ENCODE peak calls at places on chromosomes 16 and 17, in four cellular contexts. B is spleen, U is stomach, Q is GM12891. D is an unnamed sample.

GRCh38 chr17:29133146-29133713 is 47.0 kb downstream of the MYO18A start:
- DNase-seq in Q (no peak), U (no peak), B (no peak), D (peak)

GRCh38 chr17:51217946-51218345 is 41.9 kb downstream of the MBTD1 start:
- DNase-seq in B (no peak), Q (no peak), U (no peak), D (no peak)

GRCh38 chr16:87201052-87201451 is 116.1 kb downstream of the C16orf95 start:
- DNase-seq in B (no peak), Q (no peak), U (no peak), D (no peak)

GRCh38 chr17:35630530-35631148 is 43.5 kb downstream of the AP2B1 start:
- DNase-seq in U (no peak), B (no peak), Q (no peak), D (no peak)

GRCh38 chr17:79262624-79263023 is 188.0 kb downstream of the ENGASE start:
- DNase-seq in U (no peak), B (no peak), Q (no peak), D (no peak)

GRCh38 chr17:978110-979093 is 1.2 kb downstream of the NXN start:
- DNase-seq in Q (no peak), B (peak), U (peak), D (no peak)

GRCh38 chr17:17812211-17813054 is 24.4 kb downstream of the SREBF1 start:
- DNase-seq in Q (peak), B (peak), U (peak), D (peak)

GRCh38 chr17:7677388-7678067 is 9.8 kb downstream of the TP53 start:
- DNase-seq in U (no peak), Q (no peak), B (no peak), D (no peak)

GRCh38 chr17:77741109-77741508 is 217.4 kb upstream of the TNRC6C start:
- DNase-seq in U (no peak), B (peak), Q (no peak), D (peak)

GRCh38 chr16:77993111-77993571 is 29.2 kb upstream of the CLEC3A start:
- DNase-seq in Q (no peak), U (no peak), B (no peak), D (no peak)

GRCh38 chr17:7673239-7673638 is 14.1 kb downstream of the TP53 start:
- DNase-seq in Q (no peak), B (no peak), U (peak), D (peak)

GRCh38 chr17:491086-492014 is 138.7 kb upstream of the RPH3AL start:
- DNase-seq in Q (peak), B (peak), U (peak), D (peak)

GRCh38 chr17:3845754-3846738 is at the start of gene NCBP3:
- DNase-seq in U (peak), Q (peak), B (peak), D (peak)

GRCh38 chr17:49388290-49388640 is 26.2 kb upstream of the ZNF652 start:
- DNase-seq in U (no peak), B (no peak), Q (no peak), D (no peak)

GRCh38 chr17:49741009-49741691 is 22.8 kb downstream of the FAM117A start:
- DNase-seq in Q (no peak), U (no peak), B (no peak), D (no peak)

GRCh38 chr17:7629939-7630571 is at the start of gene SHBG:
- DNase-seq in U (no peak), Q (no peak), B (no peak), D (no peak)

GRCh38 chr17:72515291-72516065 is 394.7 kb downstream of the SOX9 start:
- DNase-seq in U (peak), B (no peak), Q (no peak), D (no peak)

GRCh38 chr17:45325810-45326209 is 9.0 kb upstream of the MAP3K14 start:
- DNase-seq in Q (no peak), U (no peak), B (peak), D (no peak)

GRCh38 chr17:44400226-44400847 is 10.9 kb upstream of the ITGA2B start:
- DNase-seq in B (no peak), Q (no peak), U (no peak), D (peak)

GRCh38 chr17:71269201-71269600 is 851.6 kb upstream of the SOX9 start:
- DNase-seq in B (no peak), U (no peak), Q (no peak), D (no peak)

GRCh38 chr17:17535957-17536356 is 39.8 kb upstream of the RASD1 start:
- DNase-seq in Q (no peak), B (no peak), U (peak), D (no peak)

GRCh38 chr16:65125871-65126270 is 4.0 kb upstream of the CDH11 start:
- DNase-seq in U (no peak), B (no peak), Q (no peak), D (no peak)

GRCh38 chr16:12287796-12288536 is 311.4 kb downstream of the SNX29 start:
- DNase-seq in B (no peak), U (no peak), Q (no peak), D (no peak)

GRCh38 chr17:30565073-30565935 is 88.1 kb downstream of the GOSR1 start:
- DNase-seq in U (peak), B (no peak), Q (no peak), D (no peak)

GRCh38 chr17:79011451-79012147 is 2.0 kb upstream of the CANT1 start:
- DNase-seq in B (peak), U (no peak), Q (no peak), D (peak)

GRCh38 chr17:18226284-18226945 is 980 bp downstream of the LLGL1 start:
- DNase-seq in B (no peak), Q (no peak), U (no peak), D (no peak)

GRCh38 chr17:66920965-66921364 is 43.5 kb upstream of the CACNG4 start:
- DNase-seq in U (no peak), Q (no peak), B (peak), D (no peak)

GRCh38 chr16:58317608-58318152 is 22.9 kb upstream of the PRSS54 start:
- DNase-seq in U (no peak), B (no peak), Q (no peak), D (no peak)

GRCh38 chr16:69725480-69726312 is 664 bp downstream of the NQO1 start:
- DNase-seq in B (peak), U (peak), Q (no peak), D (no peak)

GRCh38 chr16:87968541-87968940 is 17.3 kb downstream of the BANP start:
- DNase-seq in U (no peak), B (no peak), Q (no peak), D (no peak)

GRCh38 chr16:84183572-84183875 is 3.3 kb downstream of the TAF1C start:
- DNase-seq in U (no peak), B (no peak), Q (no peak), D (no peak)

GRCh38 chr16:22267764-22268163 is 29.4 kb upstream of the POLR3E start:
- DNase-seq in U (no peak), Q (no peak), B (no peak), D (no peak)

GRCh38 chr16:73544266-73544665 is 496.3 kb upstream of the ZFHX3 start:
- DNase-seq in U (no peak), B (no peak), Q (no peak), D (no peak)

GRCh38 chr16:3058173-3059030 is 7.0 kb upstream of the IL32 start:
- DNase-seq in Q (no peak), B (peak), U (peak), D (peak)

GRCh38 chr16:55475919-55476318 is 3.1 kb upstream of the MMP2 start:
- DNase-seq in B (no peak), U (no peak), Q (no peak), D (no peak)

GRCh38 chr17:69473801-69474170 is 59.3 kb downstream of the MAP2K6 start:
- DNase-seq in Q (no peak), B (no peak), U (no peak), D (no peak)

GRCh38 chr17:82457790-82458129 is 781 bp upstream of the NARF start:
- DNase-seq in U (no peak), Q (no peak), B (no peak), D (no peak)

GRCh38 chr16:31886227-31886626 is 12.6 kb downstream of the ZNF267 start:
- DNase-seq in Q (no peak), U (no peak), B (no peak), D (no peak)
- TF ChIP-seq POLR2AphosphoS5 in Q (no peak), U (no peak), B (no peak), D (no peak)

DNA sequence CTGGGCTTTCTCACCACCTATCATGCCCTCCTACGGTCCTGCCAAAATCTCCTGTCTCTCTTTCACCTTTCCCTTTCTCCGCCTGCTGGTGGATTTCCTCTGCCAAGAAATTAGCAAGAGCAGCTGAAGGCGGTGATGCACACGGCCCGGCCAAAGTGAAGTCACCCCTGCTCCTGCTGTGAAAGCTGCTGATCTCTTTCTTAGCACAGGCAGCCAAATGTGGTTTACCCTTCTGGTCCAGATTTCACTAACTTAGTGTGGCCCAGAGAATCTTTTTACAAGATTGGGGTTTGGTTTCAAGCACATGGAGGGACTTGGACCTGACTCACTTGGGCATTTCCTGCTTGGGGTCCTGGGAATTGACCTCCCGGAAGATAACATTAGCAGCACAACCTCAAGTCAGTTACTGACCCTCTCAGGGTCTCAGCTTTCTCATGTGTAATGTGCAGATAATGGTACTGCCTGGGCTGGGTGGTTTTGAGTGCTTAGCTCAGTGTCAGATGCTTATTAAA is 155.7 kb downstream of the SOCS1 start:
- DNase-seq in U (peak), B (no peak), Q (no peak), D (peak)
- TF ChIP-seq POLR2AphosphoS5 in U (peak), B (no peak), Q (no peak), D (peak)

GRCh38 chr16:155031-155398 is 2.6 kb downstream of the HBZ start:
- DNase-seq in B (no peak), U (no peak), Q (no peak), D (no peak)

GRCh38 chr16:152141-153128 is at the start of gene HBZ:
- DNase-seq in Q (no peak), U (no peak), B (peak), D (peak)

GRCh38 chr16:159136-159849 is 6.5 kb upstream of the HBM start:
- DNase-seq in B (peak), Q (no peak), U (no peak), D (no peak)

GRCh38 chr16:149024-149675 is 3.3 kb upstream of the HBZ start:
- DNase-seq in Q (no peak), U (no peak), B (peak), D (no peak)

GRCh38 chr16:154223-155030 is 2.0 kb downstream of the HBZ start:
- DNase-seq in Q (no peak), U (peak), B (no peak), D (peak)
- TF ChIP-seq POLR2AphosphoS5 in Q (no peak), U (no peak), B (no peak), D (no peak)

GRCh38 chr17:63819585-63820537 is 7.4 kb upstream of the PSMC5 start:
- DNase-seq in B (no peak), U (no peak), Q (no peak), D (no peak)
- TF ChIP-seq POLR2AphosphoS5 in B (no peak), U (no peak), Q (no peak), D (no peak)

GRCh38 chr16:86051376-86052114 is 152.6 kb downstream of the IRF8 start:
- DNase-seq in Q (no peak), U (no peak), B (peak), D (no peak)
- TF ChIP-seq POLR2AphosphoS5 in Q (no peak), U (no peak), B (no peak), D (no peak)

GRCh38 chr17:68379150-68379510 is 78.2 kb downstream of the WIPI1 start:
- DNase-seq in B (no peak), U (no peak), Q (no peak), D (no peak)

GRCh38 chr17:68382582-68383085 is 74.7 kb downstream of the WIPI1 start:
- DNase-seq in B (no peak), U (no peak), Q (no peak), D (no peak)

GRCh38 chr17:68379692-68380677 is 77.3 kb downstream of the WIPI1 start:
- DNase-seq in U (no peak), B (no peak), Q (no peak), D (no peak)

GRCh38 chr17:68383120-68383442 is 74.2 kb downstream of the WIPI1 start:
- DNase-seq in U (no peak), Q (no peak), B (no peak), D (no peak)

DNA sequence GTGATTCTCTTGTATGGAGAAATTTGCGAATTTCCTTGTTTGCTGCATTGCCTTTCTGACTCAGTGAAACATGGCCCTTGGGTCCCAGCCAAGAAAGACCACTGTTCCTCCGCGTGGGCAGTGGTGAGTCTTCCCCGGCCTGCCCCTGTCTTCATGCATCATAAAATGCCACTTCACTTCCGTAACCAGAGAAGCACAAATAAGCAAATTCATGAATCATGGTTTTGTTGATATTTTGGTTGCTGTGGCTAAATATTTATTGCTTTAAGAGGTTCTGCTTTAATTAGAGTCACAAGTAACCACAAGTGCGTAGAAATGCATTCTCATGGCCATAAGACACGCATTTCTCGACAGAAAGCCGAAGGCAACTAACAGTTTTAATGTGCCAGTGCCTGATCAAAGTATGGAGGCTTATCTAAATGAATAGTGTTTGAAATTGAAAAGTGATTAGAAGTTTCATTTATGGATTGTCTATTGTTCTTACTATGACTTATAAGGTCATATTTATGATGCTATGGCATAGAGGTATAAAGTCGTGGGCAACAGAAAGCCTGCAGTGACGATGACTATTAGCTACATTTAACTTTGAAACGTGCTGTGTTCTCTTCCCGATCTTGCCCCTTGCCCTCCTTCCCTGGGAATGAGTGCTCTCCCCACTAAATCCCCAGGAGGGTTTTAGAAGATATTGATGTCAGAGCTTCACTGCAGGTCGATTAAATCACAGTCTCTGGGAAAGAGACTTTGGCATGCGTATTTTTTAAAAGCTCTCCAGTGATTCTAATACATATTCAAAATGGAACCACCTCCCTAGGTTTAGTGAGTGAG is 76.0 kb downstream of the WIPI1 start:
- DNase-seq in U (peak), B (no peak), Q (no peak), D (no peak)
- TF ChIP-seq POLR2AphosphoS5 in U (no peak), B (no peak), Q (no peak), D (no peak)

GRCh38 chr17:55437165-55437605 is 15.6 kb upstream of the MMD start:
- DNase-seq in U (no peak), B (no peak), Q (no peak), D (no peak)
- TF ChIP-seq POLR2AphosphoS5 in U (no peak), B (no peak), Q (no peak), D (no peak)

GRCh38 chr16:9094008-9094846 is 2.8 kb downstream of the HAPSTR1 start:
- DNase-seq in U (no peak), Q (no peak), B (no peak), D (no peak)
- TF ChIP-seq POLR2AphosphoS5 in U (no peak), Q (no peak), B (no peak), D (no peak)

GRCh38 chr17:40443196-40443987 is at the start of gene IGFBP4:
- DNase-seq in B (peak), Q (peak), U (peak), D (peak)
- TF ChIP-seq POLR2AphosphoS5 in B (peak), Q (no peak), U (peak), D (peak)

GRCh38 chr16:662095-662494 is 5.8 kb upstream of the RHOT2 start:
- DNase-seq in U (no peak), B (no peak), Q (no peak), D (no peak)

GRCh38 chr16:659618-660017 is 8.3 kb upstream of the RHOT2 start:
- DNase-seq in B (no peak), Q (no peak), U (no peak), D (no peak)

GRCh38 chr16:661184-661821 is 6.6 kb upstream of the RHOT2 start:
- DNase-seq in B (no peak), Q (no peak), U (no peak), D (no peak)

GRCh38 chr16:660132-660458 is 7.8 kb upstream of the RHOT2 start:
- DNase-seq in B (no peak), U (no peak), Q (no peak), D (no peak)

GRCh38 chr16:660459-661183 is 7.3 kb upstream of the RHOT2 start:
- DNase-seq in Q (peak), U (peak), B (peak), D (peak)
- TF ChIP-seq POLR2AphosphoS5 in Q (no peak), U (peak), B (peak), D (no peak)

D was measured in K562.